ENCODE peak calls at places on chromosomes 13 and 19, in eight cellular contexts. W, H, M, K, T, J, P and E are unnamed samples.
A peak's percentile ranks its signal among the peaks of the same experiment; 100 is the strongest.

GRCh38 chr13:43933378-43933777 is 53.7 kb downstream of the LACC1 start:
- DNase-seq in P (no peak), H (no peak), M (no peak), T (no peak), J (no peak), W (no peak), K (no peak), E (peak; percentile 12)

GRCh38 chr13:87814444-87814843 is 143.3 kb downstream of the SLITRK5 start:
- DNase-seq in M (no peak), H (no peak), P (no peak), T (no peak), K (no peak), J (no peak), W (no peak), E (no peak)

GRCh38 chr13:20387441-20387971 is 138.2 kb downstream of the CRYL1 start:
- DNase-seq in J (no peak), H (no peak), M (no peak), K (no peak), P (no peak), T (no peak), W (no peak), E (no peak)

GRCh38 chr13:94988654-94989053 is 276.3 kb upstream of the SOX21 start:
- DNase-seq in M (no peak), H (no peak), J (no peak), K (no peak), T (no peak), W (no peak), P (no peak), E (no peak)

GRCh38 chr19:47994209-47994802 is at the start of gene ELSPBP1:
- DNase-seq in J (no peak), M (no peak), H (no peak), T (no peak), W (no peak), P (no peak), K (no peak), E (no peak)

GRCh38 chr19:6424190-6424938 is at the start of gene KHSRP:
- DNase-seq in M (peak; percentile 50), H (no peak), K (no peak), W (no peak), J (no peak), P (peak; percentile 17), T (no peak), E (no peak)

GRCh38 chr19:42420055-42420544 is 7.1 kb downstream of the LIPE start:
- DNase-seq in P (peak; percentile 65), M (peak; percentile 36), W (no peak), H (peak; percentile 77), J (no peak), T (peak; percentile 70), K (peak; percentile 81), E (peak; percentile 85)

GRCh38 chr13:76980075-76980718 is 11.7 kb upstream of the CLN5 start:
- DNase-seq in H (peak; percentile 80), W (peak; percentile 76), M (peak; percentile 79), K (peak; percentile 80), T (peak; percentile 73), J (peak; percentile 92), P (peak; percentile 75), E (peak; percentile 92)

GRCh38 chr13:51589793-51590192 is 5.5 kb downstream of the WDFY2 start:
- DNase-seq in J (no peak), H (no peak), M (no peak), W (no peak), P (no peak), K (no peak), T (no peak), E (no peak)

GRCh38 chr19:46970815-46971214 is 48.8 kb upstream of the NPAS1 start:
- DNase-seq in M (peak; percentile 84), T (no peak), J (no peak), H (no peak), W (peak; percentile 79), P (no peak), K (peak; percentile 92), E (no peak)